ENCODE peak calls at places on chromosomes 1 and 21, in six cellular contexts. One of them, this sample, is unnamed.

GRCh38 chr1:154206212-154206611 is at the start of gene CFAP141:
- DNase-seq in tibial nerve: no peak
- DNase-seq in neural progenitor cell: no peak
- DNase-seq in upper lobe of right lung: no peak
- DNase-seq in left ventricle myocardium inferior: no peak
- DNase-seq in bronchial epithelial cell: peak
- DNase-seq in this sample: no peak

GRCh38 chr1:197302775-197303174 is 34.7 kb downstream of the CRB1 start:
- DNase-seq in tibial nerve: no peak
- DNase-seq in neural progenitor cell: no peak
- DNase-seq in upper lobe of right lung: no peak
- DNase-seq in left ventricle myocardium inferior: no peak
- DNase-seq in bronchial epithelial cell: peak
- DNase-seq in this sample: no peak

GRCh38 chr21:43338951-43339350 is 88.0 kb downstream of the SIK1 start:
- DNase-seq in tibial nerve: no peak
- DNase-seq in neural progenitor cell: no peak
- DNase-seq in upper lobe of right lung: no peak
- DNase-seq in left ventricle myocardium inferior: peak
- DNase-seq in bronchial epithelial cell: no peak
- DNase-seq in this sample: no peak

GRCh38 chr1:92411511-92411910 is 75.2 kb downstream of the GFI1 start:
- DNase-seq in tibial nerve: no peak
- DNase-seq in neural progenitor cell: no peak
- DNase-seq in upper lobe of right lung: no peak
- DNase-seq in left ventricle myocardium inferior: no peak
- DNase-seq in bronchial epithelial cell: peak
- DNase-seq in this sample: no peak

GRCh38 chr1:221497051-221497450 is 244.8 kb downstream of the DUSP10 start:
- DNase-seq in tibial nerve: no peak
- DNase-seq in neural progenitor cell: no peak
- DNase-seq in upper lobe of right lung: no peak
- DNase-seq in left ventricle myocardium inferior: no peak
- DNase-seq in bronchial epithelial cell: no peak
- DNase-seq in this sample: no peak

GRCh38 chr21:17467829-17468228 is 45.0 kb upstream of the CXADR start:
- DNase-seq in tibial nerve: no peak
- DNase-seq in neural progenitor cell: no peak
- DNase-seq in upper lobe of right lung: no peak
- DNase-seq in left ventricle myocardium inferior: no peak
- DNase-seq in bronchial epithelial cell: peak
- DNase-seq in this sample: no peak

GRCh38 chr1:85580046-85580411 is 532 bp upstream of the CCN1 start:
- DNase-seq in tibial nerve: no peak
- DNase-seq in neural progenitor cell: no peak
- DNase-seq in upper lobe of right lung: no peak
- DNase-seq in left ventricle myocardium inferior: no peak
- DNase-seq in bronchial epithelial cell: peak
- DNase-seq in this sample: no peak

GRCh38 chr1:63142001-63142400 is 180.4 kb upstream of the FOXD3 start:
- DNase-seq in tibial nerve: no peak
- DNase-seq in neural progenitor cell: no peak
- DNase-seq in upper lobe of right lung: no peak
- DNase-seq in left ventricle myocardium inferior: no peak
- DNase-seq in bronchial epithelial cell: no peak
- DNase-seq in this sample: no peak

GRCh38 chr1:156767879-156768608 is 709 bp downstream of the PRCC start:
- DNase-seq in tibial nerve: no peak
- DNase-seq in neural progenitor cell: peak
- DNase-seq in upper lobe of right lung: peak
- DNase-seq in left ventricle myocardium inferior: peak
- DNase-seq in bronchial epithelial cell: no peak
- DNase-seq in this sample: peak

GRCh38 chr21:33380483-33380998 is 22.7 kb upstream of the IFNGR2 start:
- DNase-seq in tibial nerve: peak
- DNase-seq in neural progenitor cell: no peak
- DNase-seq in upper lobe of right lung: peak
- DNase-seq in left ventricle myocardium inferior: peak
- DNase-seq in bronchial epithelial cell: peak
- DNase-seq in this sample: peak

GRCh38 chr1:66505671-66506392 is 28.1 kb upstream of the SGIP1 start:
- DNase-seq in tibial nerve: no peak
- DNase-seq in neural progenitor cell: no peak
- DNase-seq in upper lobe of right lung: no peak
- DNase-seq in left ventricle myocardium inferior: no peak
- DNase-seq in bronchial epithelial cell: no peak
- DNase-seq in this sample: no peak

GRCh38 chr1:97105531-97105930 is 383.9 kb downstream of the PTBP2 start:
- DNase-seq in tibial nerve: no peak
- DNase-seq in neural progenitor cell: no peak
- DNase-seq in upper lobe of right lung: no peak
- DNase-seq in left ventricle myocardium inferior: no peak
- DNase-seq in bronchial epithelial cell: no peak
- DNase-seq in this sample: no peak

GRCh38 chr1:92480200-92480812 is 6.4 kb downstream of the GFI1 start:
- DNase-seq in tibial nerve: no peak
- DNase-seq in neural progenitor cell: peak
- DNase-seq in upper lobe of right lung: no peak
- DNase-seq in left ventricle myocardium inferior: no peak
- DNase-seq in bronchial epithelial cell: no peak
- DNase-seq in this sample: no peak

GRCh38 chr1:236914375-236914774 is 89.9 kb downstream of the MT1HL1 start:
- DNase-seq in tibial nerve: no peak
- DNase-seq in neural progenitor cell: no peak
- DNase-seq in upper lobe of right lung: no peak
- DNase-seq in left ventricle myocardium inferior: no peak
- DNase-seq in bronchial epithelial cell: no peak
- DNase-seq in this sample: no peak

GRCh38 chr1:182366596-182366995 is 25.0 kb downstream of the GLUL start:
- DNase-seq in tibial nerve: no peak
- DNase-seq in neural progenitor cell: no peak
- DNase-seq in upper lobe of right lung: no peak
- DNase-seq in left ventricle myocardium inferior: no peak
- DNase-seq in bronchial epithelial cell: no peak
- DNase-seq in this sample: no peak

GRCh38 chr1:209513226-209513625 is 70.3 kb upstream of the CAMK1G start:
- DNase-seq in tibial nerve: no peak
- DNase-seq in neural progenitor cell: peak
- DNase-seq in upper lobe of right lung: no peak
- DNase-seq in left ventricle myocardium inferior: no peak
- DNase-seq in bronchial epithelial cell: peak
- DNase-seq in this sample: no peak

GRCh38 chr21:28554660-28555475 is 437.8 kb downstream of the LTN1 start:
- DNase-seq in tibial nerve: no peak
- DNase-seq in neural progenitor cell: peak
- DNase-seq in upper lobe of right lung: no peak
- DNase-seq in left ventricle myocardium inferior: no peak
- DNase-seq in bronchial epithelial cell: no peak
- DNase-seq in this sample: no peak

GRCh38 chr1:234613128-234613875 is 3.3 kb upstream of the IRF2BP2 start:
- DNase-seq in tibial nerve: no peak
- DNase-seq in neural progenitor cell: no peak
- DNase-seq in upper lobe of right lung: no peak
- DNase-seq in left ventricle myocardium inferior: no peak
- DNase-seq in bronchial epithelial cell: peak
- DNase-seq in this sample: no peak

GRCh38 chr1:154386643-154387352 is 18.3 kb upstream of the IL6R start:
- DNase-seq in tibial nerve: no peak
- DNase-seq in neural progenitor cell: no peak
- DNase-seq in upper lobe of right lung: peak
- DNase-seq in left ventricle myocardium inferior: no peak
- DNase-seq in bronchial epithelial cell: peak
- DNase-seq in this sample: peak

GRCh38 chr1:205350124-205350523 is 6.6 kb downstream of the KLHDC8A start:
- DNase-seq in tibial nerve: no peak
- DNase-seq in neural progenitor cell: no peak
- DNase-seq in upper lobe of right lung: peak
- DNase-seq in left ventricle myocardium inferior: no peak
- DNase-seq in bronchial epithelial cell: no peak
- DNase-seq in this sample: no peak

GRCh38 chr1:150511551-150511950 is 3.6 kb downstream of the ECM1 start:
- DNase-seq in tibial nerve: no peak
- DNase-seq in neural progenitor cell: no peak
- DNase-seq in upper lobe of right lung: no peak
- DNase-seq in left ventricle myocardium inferior: no peak
- DNase-seq in bronchial epithelial cell: no peak
- DNase-seq in this sample: no peak

GRCh38 chr1:116986531-116987255 is 14.9 kb upstream of the CD101 start:
- DNase-seq in tibial nerve: no peak
- DNase-seq in neural progenitor cell: peak
- DNase-seq in upper lobe of right lung: no peak
- DNase-seq in left ventricle myocardium inferior: no peak
- DNase-seq in bronchial epithelial cell: no peak
- DNase-seq in this sample: no peak

GRCh38 chr1:94019327-94019726 is 101.6 kb downstream of the ABCA4 start:
- DNase-seq in tibial nerve: no peak
- DNase-seq in neural progenitor cell: no peak
- DNase-seq in upper lobe of right lung: no peak
- DNase-seq in left ventricle myocardium inferior: no peak
- DNase-seq in bronchial epithelial cell: no peak
- DNase-seq in this sample: no peak

GRCh38 chr1:62131093-62131725 is 63.4 kb upstream of the L1TD1 start:
- DNase-seq in tibial nerve: no peak
- DNase-seq in neural progenitor cell: peak
- DNase-seq in upper lobe of right lung: no peak
- DNase-seq in left ventricle myocardium inferior: no peak
- DNase-seq in bronchial epithelial cell: peak
- DNase-seq in this sample: no peak

GRCh38 chr1:20440785-20441200 is 45.2 kb downstream of the CAMK2N1 start:
- DNase-seq in tibial nerve: no peak
- DNase-seq in neural progenitor cell: peak
- DNase-seq in upper lobe of right lung: peak
- DNase-seq in left ventricle myocardium inferior: peak
- DNase-seq in bronchial epithelial cell: peak
- DNase-seq in this sample: no peak

GRCh38 chr1:229579101-229579651 is 20.7 kb upstream of the ABCB10 start:
- DNase-seq in tibial nerve: no peak
- DNase-seq in neural progenitor cell: peak
- DNase-seq in upper lobe of right lung: no peak
- DNase-seq in left ventricle myocardium inferior: peak
- DNase-seq in bronchial epithelial cell: no peak
- DNase-seq in this sample: peak

GRCh38 chr1:220748091-220748934 is at the start of gene MTARC2:
- DNase-seq in tibial nerve: peak
- DNase-seq in neural progenitor cell: peak
- DNase-seq in upper lobe of right lung: peak
- DNase-seq in left ventricle myocardium inferior: peak
- DNase-seq in bronchial epithelial cell: peak
- DNase-seq in this sample: peak

GRCh38 chr1:47970882-47971281 is 26.3 kb downstream of the TRABD2B start:
- DNase-seq in tibial nerve: no peak
- DNase-seq in neural progenitor cell: no peak
- DNase-seq in upper lobe of right lung: no peak
- DNase-seq in left ventricle myocardium inferior: no peak
- DNase-seq in bronchial epithelial cell: no peak
- DNase-seq in this sample: no peak

GRCh38 chr1:113036639-113037321 is 36.2 kb upstream of the LRIG2 start:
- DNase-seq in tibial nerve: no peak
- DNase-seq in neural progenitor cell: no peak
- DNase-seq in upper lobe of right lung: no peak
- DNase-seq in left ventricle myocardium inferior: no peak
- DNase-seq in bronchial epithelial cell: peak
- DNase-seq in this sample: no peak

GRCh38 chr1:220803401-220804201 is 16.9 kb downstream of the MTARC1 start:
- DNase-seq in tibial nerve: no peak
- DNase-seq in neural progenitor cell: peak
- DNase-seq in upper lobe of right lung: no peak
- DNase-seq in left ventricle myocardium inferior: no peak
- DNase-seq in bronchial epithelial cell: peak
- DNase-seq in this sample: no peak

GRCh38 chr1:10236405-10237156 is 26.2 kb downstream of the KIF1B start:
- DNase-seq in tibial nerve: no peak
- DNase-seq in neural progenitor cell: no peak
- DNase-seq in upper lobe of right lung: no peak
- DNase-seq in left ventricle myocardium inferior: no peak
- DNase-seq in bronchial epithelial cell: no peak
- DNase-seq in this sample: no peak

DNA sequence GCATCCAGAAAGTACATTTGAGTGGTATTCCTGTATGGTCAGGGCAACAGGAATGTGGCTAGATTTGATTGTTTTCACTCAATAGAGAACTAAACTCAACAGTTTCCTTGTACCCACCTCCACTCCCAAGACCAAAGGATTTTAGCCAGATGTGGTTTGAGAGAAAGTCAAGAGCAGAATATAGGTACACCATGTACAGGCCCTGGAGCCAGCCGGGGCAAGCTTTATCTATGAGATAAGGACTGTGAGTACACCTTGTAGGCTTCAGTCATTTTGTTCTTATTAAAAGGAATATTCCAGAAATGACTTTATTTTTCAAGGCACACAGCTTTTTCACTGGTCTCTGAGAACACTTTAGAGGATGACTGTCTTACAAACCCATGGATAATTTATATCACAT is 192.4 kb upstream of the JUN start:
- DNase-seq in tibial nerve: no peak
- DNase-seq in neural progenitor cell: no peak
- DNase-seq in upper lobe of right lung: no peak
- DNase-seq in left ventricle myocardium inferior: no peak
- DNase-seq in bronchial epithelial cell: no peak
- DNase-seq in this sample: no peak
- TF ChIP-seq CTCF in tibial nerve: no peak
- TF ChIP-seq CTCF in neural progenitor cell: no peak
- TF ChIP-seq CTCF in upper lobe of right lung: no peak
- TF ChIP-seq CTCF in left ventricle myocardium inferior: no peak
- TF ChIP-seq CTCF in bronchial epithelial cell: no peak
- TF ChIP-seq CTCF in this sample: no peak

GRCh38 chr1:65431111-65431705 is 10.7 kb downstream of the LEPR start:
- DNase-seq in tibial nerve: no peak
- DNase-seq in neural progenitor cell: peak
- DNase-seq in upper lobe of right lung: no peak
- DNase-seq in left ventricle myocardium inferior: no peak
- DNase-seq in bronchial epithelial cell: no peak
- DNase-seq in this sample: no peak
- TF ChIP-seq CTCF in tibial nerve: peak
- TF ChIP-seq CTCF in neural progenitor cell: peak
- TF ChIP-seq CTCF in upper lobe of right lung: peak
- TF ChIP-seq CTCF in left ventricle myocardium inferior: peak
- TF ChIP-seq CTCF in bronchial epithelial cell: peak
- TF ChIP-seq CTCF in this sample: peak

DNA sequence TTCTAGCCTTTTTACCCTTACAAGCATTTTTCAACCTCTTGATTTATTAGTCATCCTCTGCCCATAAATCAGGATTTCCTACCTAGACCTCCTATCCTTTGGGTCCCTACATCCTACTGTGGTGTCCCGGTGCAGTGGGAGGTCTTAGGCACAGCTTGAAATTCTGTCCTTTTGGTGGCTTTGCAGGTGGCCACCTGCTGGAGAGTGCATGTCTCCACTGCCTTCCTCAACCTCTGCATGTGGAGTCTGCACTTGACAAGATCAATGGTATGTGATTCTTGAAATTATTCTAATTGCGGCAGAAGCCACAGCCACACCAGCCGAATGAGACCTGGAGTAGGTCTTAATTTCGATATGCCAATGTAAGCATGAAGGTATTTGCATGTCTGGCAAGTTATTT is 11.4 kb upstream of the KCNA3 start:
- DNase-seq in tibial nerve: no peak
- DNase-seq in neural progenitor cell: no peak
- DNase-seq in upper lobe of right lung: no peak
- DNase-seq in left ventricle myocardium inferior: no peak
- DNase-seq in bronchial epithelial cell: no peak
- DNase-seq in this sample: no peak
- TF ChIP-seq CTCF in tibial nerve: no peak
- TF ChIP-seq CTCF in neural progenitor cell: no peak
- TF ChIP-seq CTCF in upper lobe of right lung: peak
- TF ChIP-seq CTCF in left ventricle myocardium inferior: no peak
- TF ChIP-seq CTCF in bronchial epithelial cell: no peak
- TF ChIP-seq CTCF in this sample: no peak

GRCh38 chr1:215181518-215181917 is 99.0 kb downstream of the KCNK2 start:
- DNase-seq in tibial nerve: no peak
- DNase-seq in neural progenitor cell: peak
- DNase-seq in upper lobe of right lung: no peak
- DNase-seq in left ventricle myocardium inferior: no peak
- DNase-seq in bronchial epithelial cell: peak
- DNase-seq in this sample: no peak
- TF ChIP-seq CTCF in tibial nerve: no peak
- TF ChIP-seq CTCF in neural progenitor cell: peak
- TF ChIP-seq CTCF in upper lobe of right lung: no peak
- TF ChIP-seq CTCF in left ventricle myocardium inferior: no peak
- TF ChIP-seq CTCF in bronchial epithelial cell: peak
- TF ChIP-seq CTCF in this sample: no peak